ENCODE peak calls at places on chromosomes 5 and 9, in ten cellular contexts. Q is stomach; P is substantia nigra; E is Daoy; U is H9; B is activated naive CD8-positive, alpha-beta T cell treated with anti-CD3 and anti-CD28 coated beads, Interleukin-2, amount 10 ng/mL, durations not matched to agents 7 days and 5 days; F is HEK293T; A is endothelial cell; O is astrocyte of the spinal cord; S is NCI-H1417. D is an unnamed sample.

GRCh38 chr5:101437341-101437740 is 534.3 kb upstream of the ST8SIA4 start:
- DNase-seq in Q (no peak), P (no peak), E (no peak), U (no peak), B (no peak), F (no peak), A (no peak), O (no peak), S (no peak), D (no peak)

GRCh38 chr9:7246917-7247538 is 489.3 kb downstream of the KDM4C start:
- DNase-seq in Q (no peak), P (no peak), E (no peak), U (no peak), B (no peak), F (no peak), A (no peak), O (no peak), S (no peak), D (no peak)

GRCh38 chr9:114394523-114395193 is 6.9 kb upstream of the AKNA start:
- DNase-seq in Q (no peak), P (peak; percentile 8), E (no peak), U (no peak), B (no peak), F (no peak), A (no peak), O (no peak), S (no peak), D (no peak)

GRCh38 chr5:173547579-173547978 is 68.9 kb downstream of the BOD1 start:
- DNase-seq in Q (no peak), P (no peak), E (peak; percentile 72), U (no peak), B (no peak), F (no peak), A (no peak), O (peak; percentile 39), S (no peak), D (no peak)

GRCh38 chr5:107469485-107469884 is 201.3 kb downstream of the EFNA5 start:
- DNase-seq in Q (no peak), P (no peak), E (peak; percentile 84), U (no peak), B (no peak), F (no peak), A (no peak), O (peak; percentile 93), S (no peak), D (no peak)

GRCh38 chr5:136058031-136058971 is 29.5 kb downstream of the TGFBI start:
- DNase-seq in Q (peak; percentile 47), P (no peak), E (peak; percentile 99), U (peak; percentile 60), B (no peak), F (peak; percentile 24), A (peak; percentile 35), O (peak; percentile 98), S (no peak), D (peak; percentile 33)

GRCh38 chr9:69207503-69207902 is 33.4 kb downstream of the TJP2 start:
- DNase-seq in Q (no peak), P (no peak), E (no peak), U (peak; percentile 41), B (no peak), F (no peak), A (no peak), O (no peak), S (no peak), D (no peak)

GRCh38 chr9:98184326-98184725 is 8.1 kb downstream of the CORO2A start:
- DNase-seq in Q (no peak), P (no peak), E (no peak), U (no peak), B (no peak), F (no peak), A (no peak), O (no peak), S (no peak), D (no peak)

GRCh38 chr9:79700607-79701330 is 129.0 kb downstream of the TLE4 start:
- DNase-seq in Q (no peak), P (no peak), E (no peak), U (no peak), B (no peak), F (no peak), A (no peak), O (peak; percentile 29), S (no peak), D (no peak)

GRCh38 chr9:86487222-86487841 is 133.1 kb upstream of the TUT7 start:
- DNase-seq in Q (no peak), P (no peak), E (peak; percentile 43), U (no peak), B (no peak), F (peak; percentile 38), A (no peak), O (peak; percentile 69), S (peak; percentile 20), D (no peak)

GRCh38 chr5:58455066-58455465 is 4.8 kb downstream of the PLK2 start:
- DNase-seq in Q (no peak), P (no peak), E (no peak), U (no peak), B (no peak), F (no peak), A (no peak), O (no peak), S (no peak), D (no peak)

GRCh38 chr9:124392254-124392653 is 23.0 kb downstream of the PSMB7 start:
- DNase-seq in Q (no peak), P (no peak), E (peak; percentile 51), U (no peak), B (no peak), F (no peak), A (no peak), O (no peak), S (no peak), D (no peak)

GRCh38 chr9:79053613-79054012 is 518.2 kb upstream of the TLE4 start:
- DNase-seq in Q (no peak), P (no peak), E (no peak), U (no peak), B (no peak), F (no peak), A (no peak), O (peak; percentile 4), S (peak; percentile 17), D (no peak)

GRCh38 chr5:124865603-124866354 is 119.3 kb upstream of the ZNF608 start:
- DNase-seq in Q (no peak), P (no peak), E (no peak), U (no peak), B (no peak), F (no peak), A (no peak), O (no peak), S (no peak), D (no peak)

GRCh38 chr5:66843065-66843464 is 246.9 kb downstream of the MAST4 start:
- DNase-seq in Q (no peak), P (no peak), E (no peak), U (no peak), B (no peak), F (no peak), A (no peak), O (no peak), S (no peak), D (no peak)

GRCh38 chr9:111037744-111038335 is 430 bp downstream of the LPAR1 start:
- DNase-seq in Q (peak; percentile 40), P (no peak), E (peak; percentile 65), U (peak; percentile 62), B (peak; percentile 35), F (peak; percentile 63), A (peak; percentile 68), O (peak; percentile 35), S (peak; percentile 44), D (peak; percentile 60)

GRCh38 chr9:21616082-21616778 is 134.1 kb upstream of the IFNE start:
- DNase-seq in Q (no peak), P (no peak), E (no peak), U (no peak), B (no peak), F (no peak), A (no peak), O (peak; percentile 96), S (no peak), D (no peak)

GRCh38 chr5:61362796-61363364 is 30.8 kb downstream of the ZSWIM6 start:
- DNase-seq in Q (no peak), P (no peak), E (peak; percentile 11), U (peak; percentile 32), B (no peak), F (peak; percentile 15), A (no peak), O (no peak), S (no peak), D (peak; percentile 37)